ENCODE peak calls at places on chromosomes 12 and 14, in four cellular contexts. N is astrocyte, H is MCF 10A, M is breast epithelium. O is an unnamed sample.

GRCh38 chr12:10130042-10130441 is at the start of gene CLEC7A:
- DNase-seq in N (no peak), H (no peak), M (no peak), O (no peak)

GRCh38 chr14:20857630-20858261 is 33.4 kb upstream of the RNASE3 start:
- DNase-seq in N (peak), H (peak), M (peak), O (peak)

GRCh38 chr12:123142518-123142840 is 8.4 kb downstream of the PITPNM2 start:
- DNase-seq in N (peak), H (no peak), M (no peak), O (no peak)

GRCh38 chr12:112822056-112822455 is 30.5 kb downstream of the RPH3A start:
- DNase-seq in N (no peak), H (no peak), M (no peak), O (no peak)

GRCh38 chr12:111451649-111452129 is 46.0 kb downstream of the SH2B3 start:
- DNase-seq in N (no peak), H (peak), M (peak), O (no peak)

GRCh38 chr12:57129311-57130288 is 1.3 kb downstream of the LRP1 start:
- DNase-seq in N (no peak), H (peak), M (no peak), O (no peak)

GRCh38 chr12:68958337-68958736 is 25.4 kb upstream of the CPM start:
- DNase-seq in N (no peak), H (no peak), M (no peak), O (no peak)

GRCh38 chr14:105093426-105094192 is 28.4 kb upstream of the GPR132 start:
- DNase-seq in N (peak), H (peak), M (peak), O (peak)

GRCh38 chr12:123237646-123238329 is 4.6 kb downstream of the MTRFR start:
- DNase-seq in N (peak), H (peak), M (no peak), O (no peak)

GRCh38 chr12:7859552-7859951 is 13.2 kb downstream of the SLC2A14 start:
- DNase-seq in N (peak), H (no peak), M (no peak), O (no peak)

GRCh38 chr14:74503256-74503972 is 9.8 kb downstream of the ISCA2 start:
- DNase-seq in N (no peak), H (no peak), M (no peak), O (no peak)

GRCh38 chr12:113114447-113115178 is 20.9 kb downstream of the RASAL1 start:
- DNase-seq in N (no peak), H (no peak), M (no peak), O (no peak)

GRCh38 chr14:29681308-29681707 is 246.3 kb downstream of the PRKD1 start:
- DNase-seq in N (no peak), H (no peak), M (no peak), O (no peak)

GRCh38 chr12:86521870-86522269 is 265.7 kb upstream of the MGAT4C start:
- DNase-seq in N (no peak), H (no peak), M (no peak), O (no peak)

GRCh38 chr14:51225751-51226150 is 14.3 kb upstream of the TMX1 start:
- DNase-seq in N (no peak), H (no peak), M (no peak), O (no peak)

GRCh38 chr12:65596514-65597010 is 227.7 kb upstream of the HMGA2 start:
- DNase-seq in N (no peak), H (peak), M (no peak), O (no peak)

GRCh38 chr14:89292579-89293348 is 124.3 kb downstream of the FOXN3 start:
- DNase-seq in N (no peak), H (no peak), M (no peak), O (no peak)

GRCh38 chr12:44385964-44386363 is 490.2 kb downstream of the NELL2 start:
- DNase-seq in N (no peak), H (no peak), M (no peak), O (no peak)

GRCh38 chr12:32273063-32273521 is 126.3 kb upstream of the FGD4 start:
- DNase-seq in N (peak), H (no peak), M (no peak), O (no peak)

GRCh38 chr12:49232940-49233841 is 31.7 kb upstream of the TUBA1C start:
- DNase-seq in N (peak), H (no peak), M (no peak), O (no peak)

GRCh38 chr12:118327381-118327780 is 45.3 kb downstream of the TAOK3 start:
- DNase-seq in N (no peak), H (no peak), M (no peak), O (no peak)

GRCh38 chr12:130783110-130783715 is 55.8 kb downstream of the STX2 start:
- DNase-seq in N (no peak), H (no peak), M (no peak), O (no peak)

DNA sequence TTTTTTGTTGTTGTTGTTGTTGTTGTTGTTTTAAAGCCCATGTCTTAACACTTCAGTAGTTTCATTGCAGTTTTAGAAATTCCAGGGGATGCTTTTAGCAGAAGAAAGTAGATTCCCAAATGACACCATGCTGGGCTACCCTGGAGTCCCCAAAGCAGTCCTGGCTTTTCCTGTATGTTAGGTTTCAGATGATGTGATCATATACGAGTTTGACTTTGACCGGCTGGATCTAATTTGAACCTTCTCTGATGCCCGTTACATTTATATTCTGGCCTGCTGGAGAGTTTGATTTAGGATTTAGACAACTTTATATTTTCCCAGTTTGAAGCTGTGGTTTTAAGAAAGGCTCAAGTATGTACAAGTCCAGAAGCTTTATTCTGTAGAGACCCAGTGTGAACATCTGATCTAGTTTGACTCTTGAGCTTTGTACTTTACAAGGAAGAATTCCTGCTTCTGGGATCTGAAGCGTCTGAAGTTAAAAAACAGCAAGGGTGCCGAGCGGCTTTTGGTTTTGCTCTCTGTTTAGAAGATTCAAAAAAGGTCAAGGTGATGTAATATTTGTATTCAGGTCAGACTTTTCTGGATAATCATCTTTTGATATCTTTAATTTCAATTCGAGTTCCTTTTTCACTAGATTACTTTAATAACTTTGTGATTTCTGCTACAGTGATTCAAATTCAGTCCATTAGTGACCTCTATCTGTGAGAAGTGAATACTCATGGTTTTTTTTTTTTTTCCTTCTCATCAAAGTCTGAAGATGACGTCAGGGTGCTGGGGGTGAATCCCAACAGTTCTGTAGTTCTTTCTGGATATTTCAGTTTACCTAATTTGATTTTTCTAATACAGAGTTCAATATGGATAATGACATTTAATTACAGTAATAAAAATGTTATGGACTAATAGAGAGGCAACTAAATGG is 6.2 kb downstream of the FLRT2 start:
- DNase-seq in N (peak), H (peak), M (no peak), O (no peak)
- TF ChIP-seq CTCF in N (peak), H (peak), M (no peak), O (peak)

GRCh38 chr12:101852998-101853397 is 22.2 kb upstream of the GNPTAB start:
- DNase-seq in N (no peak), H (no peak), M (no peak), O (no peak)

GRCh38 chr12:101850199-101850598 is 19.4 kb upstream of the GNPTAB start:
- DNase-seq in N (no peak), H (no peak), M (no peak), O (no peak)

GRCh38 chr12:101845312-101845711 is 14.6 kb upstream of the GNPTAB start:
- DNase-seq in N (no peak), H (no peak), M (no peak), O (no peak)

DNA sequence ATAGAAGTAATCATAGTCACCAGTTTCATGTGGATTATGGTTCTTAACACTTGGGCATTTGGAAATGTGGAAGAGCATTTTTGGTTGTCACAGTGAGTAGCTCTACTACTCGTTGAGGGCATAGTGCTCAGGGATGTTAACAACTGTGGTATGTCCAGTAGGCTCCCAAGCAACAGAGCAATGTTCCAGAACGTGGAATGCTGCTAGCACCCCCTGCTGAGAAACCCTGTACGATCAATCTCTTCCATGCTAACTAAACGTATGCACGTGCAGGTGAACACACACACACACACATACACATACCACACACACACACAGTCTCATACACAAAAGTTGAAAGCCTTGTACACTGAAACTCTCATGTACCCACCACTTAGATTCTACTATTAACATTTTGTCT is 16.6 kb upstream of the GNPTAB start:
- DNase-seq in N (no peak), H (no peak), M (no peak), O (no peak)
- TF ChIP-seq CTCF in N (no peak), H (no peak), M (no peak), O (no peak)

GRCh38 chr14:68623828-68624227 is 169.0 kb downstream of the ZFP36L1 start:
- DNase-seq in N (no peak), H (no peak), M (no peak), O (no peak)
- TF ChIP-seq CTCF in N (no peak), H (no peak), M (no peak), O (no peak)

DNA sequence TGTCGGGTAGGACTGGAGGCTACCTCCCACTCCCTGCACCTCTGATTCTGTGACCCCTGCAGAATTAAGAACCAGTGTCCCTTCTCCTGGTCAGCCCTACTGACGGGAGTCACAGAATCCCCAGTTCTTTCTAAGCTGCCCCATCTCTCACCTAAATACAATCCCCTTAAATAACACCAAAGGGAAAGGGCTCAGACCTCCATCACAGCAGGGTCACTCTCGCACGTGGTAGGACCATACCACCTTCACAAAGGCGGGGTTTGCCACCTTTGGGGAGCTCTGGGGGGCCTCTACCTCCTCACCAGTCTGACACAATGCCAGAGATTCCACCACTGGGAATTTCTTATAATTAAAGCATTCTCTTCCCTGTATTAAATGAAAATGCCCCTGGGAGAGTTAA is 35.6 kb downstream of the DAD1 start:
- DNase-seq in N (no peak), H (no peak), M (peak), O (no peak)
- TF ChIP-seq CTCF in N (no peak), H (no peak), M (no peak), O (no peak)